ENCODE peak calls at places on chromosomes 1 and 21, in seven cellular contexts. One of them, this sample, is unnamed.
A peak's percentile ranks its signal among the peaks of the same experiment; 100 is the strongest.

GRCh38 chr21:36773111-36773510 is 74.2 kb downstream of the SIM2 start:
- DNase-seq in HAP-1: no peak
- DNase-seq in iPS DF 6.9: no peak
- DNase-seq in A673: no peak
- DNase-seq in tibial nerve: no peak
- DNase-seq in CD8-positive, alpha-beta memory T cell: no peak
- DNase-seq in IMR-90: peak; percentile 89
- DNase-seq in this sample: no peak

GRCh38 chr1:244087611-244088010 is 36.5 kb downstream of the ZBTB18 start:
- DNase-seq in HAP-1: no peak
- DNase-seq in iPS DF 6.9: no peak
- DNase-seq in A673: no peak
- DNase-seq in tibial nerve: no peak
- DNase-seq in CD8-positive, alpha-beta memory T cell: no peak
- DNase-seq in IMR-90: no peak
- DNase-seq in this sample: no peak

GRCh38 chr1:204569478-204569877 is 53.3 kb downstream of the MDM4 start:
- DNase-seq in HAP-1: no peak
- DNase-seq in iPS DF 6.9: no peak
- DNase-seq in A673: no peak
- DNase-seq in tibial nerve: no peak
- DNase-seq in CD8-positive, alpha-beta memory T cell: no peak
- DNase-seq in IMR-90: no peak
- DNase-seq in this sample: no peak

GRCh38 chr1:51313961-51314777 is 16.2 kb downstream of the TTC39A start:
- DNase-seq in HAP-1: no peak
- DNase-seq in iPS DF 6.9: no peak
- DNase-seq in A673: peak; percentile 49
- DNase-seq in tibial nerve: no peak
- DNase-seq in CD8-positive, alpha-beta memory T cell: no peak
- DNase-seq in IMR-90: peak; percentile 87
- DNase-seq in this sample: no peak

GRCh38 chr1:58618303-58618702 is 41.3 kb upstream of the TACSTD2 start:
- DNase-seq in HAP-1: no peak
- DNase-seq in iPS DF 6.9: no peak
- DNase-seq in A673: no peak
- DNase-seq in tibial nerve: peak; percentile 21
- DNase-seq in CD8-positive, alpha-beta memory T cell: no peak
- DNase-seq in IMR-90: peak; percentile 99
- DNase-seq in this sample: no peak

GRCh38 chr1:160428655-160429054 is 28.3 kb downstream of the VANGL2 start:
- DNase-seq in HAP-1: peak; percentile 48
- DNase-seq in iPS DF 6.9: no peak
- DNase-seq in A673: peak; percentile 68
- DNase-seq in tibial nerve: no peak
- DNase-seq in CD8-positive, alpha-beta memory T cell: peak; percentile 24
- DNase-seq in IMR-90: peak; percentile 47
- DNase-seq in this sample: no peak

GRCh38 chr1:15189692-15190321 is 36.3 kb downstream of the TMEM51 start:
- DNase-seq in HAP-1: no peak
- DNase-seq in iPS DF 6.9: no peak
- DNase-seq in A673: no peak
- DNase-seq in tibial nerve: no peak
- DNase-seq in CD8-positive, alpha-beta memory T cell: no peak
- DNase-seq in IMR-90: no peak
- DNase-seq in this sample: peak; percentile 90

GRCh38 chr1:151540982-151541377 is 871 bp downstream of the TUFT1 start:
- DNase-seq in HAP-1: peak; percentile 10
- DNase-seq in iPS DF 6.9: no peak
- DNase-seq in A673: no peak
- DNase-seq in tibial nerve: no peak
- DNase-seq in CD8-positive, alpha-beta memory T cell: no peak
- DNase-seq in IMR-90: no peak
- DNase-seq in this sample: no peak

DNA sequence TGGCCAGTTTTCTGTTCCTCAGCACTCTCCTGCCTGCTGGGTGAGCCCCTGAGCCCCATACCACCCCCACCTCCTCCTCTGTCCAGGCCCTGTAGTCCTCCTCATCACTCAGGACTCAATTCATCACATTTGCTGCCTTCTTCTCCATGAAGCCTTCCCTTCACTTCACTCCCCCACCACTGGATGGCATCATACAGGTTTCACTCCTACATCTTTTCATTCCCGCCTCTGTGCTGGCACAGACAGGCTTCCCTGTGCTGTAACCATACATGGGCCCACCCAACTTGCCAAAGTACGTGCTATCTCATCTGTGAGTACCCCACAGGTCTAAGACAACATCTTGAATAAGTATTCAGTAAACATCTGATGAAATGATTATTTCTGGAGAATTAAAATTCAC is 56.9 kb downstream of the SLC45A1 start:
- DNase-seq in HAP-1: no peak
- DNase-seq in iPS DF 6.9: no peak
- DNase-seq in A673: peak; percentile 74
- DNase-seq in tibial nerve: no peak
- DNase-seq in CD8-positive, alpha-beta memory T cell: no peak
- DNase-seq in IMR-90: peak; percentile 56
- DNase-seq in this sample: no peak
- H3K4me1 ChIP-seq in HAP-1: peaks cover 30% of the 10 kb centered on the region
- H3K4me1 ChIP-seq in iPS DF 6.9: peaks cover 11% of the 10 kb centered on the region
- H3K4me1 ChIP-seq in A673: peaks cover 76% of the 10 kb centered on the region
- H3K4me1 ChIP-seq in tibial nerve: peaks cover 69% of the 10 kb centered on the region
- H3K4me1 ChIP-seq in CD8-positive, alpha-beta memory T cell: peaks cover 53% of the 10 kb centered on the region
- H3K4me1 ChIP-seq in IMR-90: peaks cover 63% of the 10 kb centered on the region
- H3K4me1 ChIP-seq in this sample: peaks cover 5% of the 10 kb centered on the region

GRCh38 chr1:168709407-168709891 is 19.6 kb downstream of the DPT start:
- DNase-seq in HAP-1: no peak
- DNase-seq in iPS DF 6.9: no peak
- DNase-seq in A673: peak; percentile 49
- DNase-seq in tibial nerve: no peak
- DNase-seq in CD8-positive, alpha-beta memory T cell: no peak
- DNase-seq in IMR-90: peak; percentile 4
- DNase-seq in this sample: no peak
- H3K4me3 ChIP-seq in HAP-1: no peak overlapping the region
- H3K4me3 ChIP-seq in iPS DF 6.9: no peak overlapping the region
- H3K4me3 ChIP-seq in A673: no peak overlapping the region
- H3K4me3 ChIP-seq in tibial nerve: no peak overlapping the region
- H3K4me3 ChIP-seq in CD8-positive, alpha-beta memory T cell: no peak overlapping the region
- H3K4me3 ChIP-seq in IMR-90: no peak overlapping the region
- H3K4me3 ChIP-seq in this sample: no peak overlapping the region

GRCh38 chr1:223709598-223709997 is 2.7 kb upstream of the CAPN2 start:
- DNase-seq in HAP-1: peak; percentile 25
- DNase-seq in iPS DF 6.9: no peak
- DNase-seq in A673: peak; percentile 46
- DNase-seq in tibial nerve: no peak
- DNase-seq in CD8-positive, alpha-beta memory T cell: no peak
- DNase-seq in IMR-90: peak; percentile 67
- DNase-seq in this sample: no peak
- H3K4me1 ChIP-seq in HAP-1: peaks cover 13% of the 10 kb centered on the region
- H3K4me1 ChIP-seq in iPS DF 6.9: no peaks in the 10 kb centered on the region
- H3K4me1 ChIP-seq in A673: peaks cover 53% of the 10 kb centered on the region
- H3K4me1 ChIP-seq in tibial nerve: peaks cover 15% of the 10 kb centered on the region
- H3K4me1 ChIP-seq in CD8-positive, alpha-beta memory T cell: peaks cover 39% of the 10 kb centered on the region
- H3K4me1 ChIP-seq in IMR-90: peaks cover 29% of the 10 kb centered on the region
- H3K4me1 ChIP-seq in this sample: peaks cover 71% of the 10 kb centered on the region

DNA sequence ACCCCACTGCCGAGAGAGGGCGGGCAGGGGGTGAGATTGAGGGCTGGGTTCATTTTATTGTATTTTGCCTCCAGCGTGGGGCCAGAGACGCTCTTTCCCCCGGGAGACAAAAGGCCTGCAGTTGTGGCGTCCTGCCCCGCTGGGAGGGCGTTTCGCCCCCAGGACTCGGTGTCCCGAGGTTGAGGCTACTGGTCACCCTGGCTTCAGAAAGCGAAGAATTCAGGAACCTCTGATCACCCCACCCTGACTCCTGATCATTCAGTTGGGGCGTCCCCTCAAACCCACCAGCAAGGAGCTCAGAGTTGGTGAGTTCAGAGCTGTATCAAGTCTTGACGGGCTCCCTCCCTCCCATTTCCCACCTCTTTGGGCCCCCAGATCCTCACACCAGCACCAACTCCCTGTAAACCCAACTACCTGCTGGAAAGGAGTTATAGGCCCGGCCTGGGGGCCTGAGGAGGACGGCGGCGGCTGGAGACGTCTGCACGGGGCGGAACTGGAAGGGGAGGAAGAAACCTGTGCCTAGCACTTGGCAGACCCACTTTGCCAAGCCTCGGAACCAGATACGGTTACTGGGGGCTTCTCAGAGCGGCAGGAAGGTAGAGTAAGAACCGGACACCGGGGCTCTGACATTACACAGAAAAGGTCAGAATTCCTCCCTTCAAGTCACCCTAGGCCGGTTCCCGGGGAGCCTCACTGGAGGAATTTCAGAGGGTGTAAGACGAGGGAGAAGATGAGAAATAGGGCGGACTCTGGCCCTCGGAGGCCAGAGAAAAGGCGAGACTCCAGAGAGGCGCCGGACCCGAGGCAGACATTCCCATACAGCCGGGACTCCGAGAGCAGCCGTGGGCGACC is 761 bp upstream of the PAX7 start:
- DNase-seq in HAP-1: no peak
- DNase-seq in iPS DF 6.9: no peak
- DNase-seq in A673: no peak
- DNase-seq in tibial nerve: no peak
- DNase-seq in CD8-positive, alpha-beta memory T cell: no peak
- DNase-seq in IMR-90: no peak
- DNase-seq in this sample: no peak
- H3K4me3 ChIP-seq in HAP-1: no peak overlapping the region
- H3K4me3 ChIP-seq in iPS DF 6.9: no peak overlapping the region
- H3K4me3 ChIP-seq in A673: peak overlapping the region; percentile 56
- H3K4me3 ChIP-seq in tibial nerve: no peak overlapping the region
- H3K4me3 ChIP-seq in CD8-positive, alpha-beta memory T cell: no peak overlapping the region
- H3K4me3 ChIP-seq in IMR-90: no peak overlapping the region
- H3K4me3 ChIP-seq in this sample: no peak overlapping the region

GRCh38 chr1:92485374-92486250 is 1.1 kb downstream of the GFI1 start:
- DNase-seq in HAP-1: peak; percentile 39
- DNase-seq in iPS DF 6.9: no peak
- DNase-seq in A673: peak; percentile 42
- DNase-seq in tibial nerve: no peak
- DNase-seq in CD8-positive, alpha-beta memory T cell: peak; percentile 74
- DNase-seq in IMR-90: no peak
- DNase-seq in this sample: peak; percentile 79
- H3K4me1 ChIP-seq in HAP-1: peaks cover 13% of the 10 kb centered on the region
- H3K4me1 ChIP-seq in iPS DF 6.9: peaks cover 14% of the 10 kb centered on the region
- H3K4me1 ChIP-seq in A673: peaks cover 22% of the 10 kb centered on the region
- H3K4me1 ChIP-seq in tibial nerve: peaks cover 57% of the 10 kb centered on the region
- H3K4me1 ChIP-seq in CD8-positive, alpha-beta memory T cell: peaks cover 25% of the 10 kb centered on the region
- H3K4me1 ChIP-seq in IMR-90: peaks cover 8% of the 10 kb centered on the region
- H3K4me1 ChIP-seq in this sample: no peaks in the 10 kb centered on the region

GRCh38 chr1:203075249-203076030 is 10.4 kb downstream of the MYOG start:
- DNase-seq in HAP-1: no peak
- DNase-seq in iPS DF 6.9: no peak
- DNase-seq in A673: no peak
- DNase-seq in tibial nerve: no peak
- DNase-seq in CD8-positive, alpha-beta memory T cell: no peak
- DNase-seq in IMR-90: no peak
- DNase-seq in this sample: no peak
- H3K4me3 ChIP-seq in HAP-1: no peak overlapping the region
- H3K4me3 ChIP-seq in iPS DF 6.9: peak overlapping the region; percentile 34
- H3K4me3 ChIP-seq in A673: no peak overlapping the region
- H3K4me3 ChIP-seq in tibial nerve: peak overlapping the region; percentile 11
- H3K4me3 ChIP-seq in CD8-positive, alpha-beta memory T cell: no peak overlapping the region
- H3K4me3 ChIP-seq in IMR-90: no peak overlapping the region
- H3K4me3 ChIP-seq in this sample: no peak overlapping the region

GRCh38 chr1:247419326-247419725 is 3.4 kb downstream of the NLRP3 start:
- DNase-seq in HAP-1: no peak
- DNase-seq in iPS DF 6.9: no peak
- DNase-seq in A673: no peak
- DNase-seq in tibial nerve: no peak
- DNase-seq in CD8-positive, alpha-beta memory T cell: no peak
- DNase-seq in IMR-90: no peak
- DNase-seq in this sample: no peak

GRCh38 chr1:247421074-247421473 is 5.1 kb downstream of the NLRP3 start:
- DNase-seq in HAP-1: no peak
- DNase-seq in iPS DF 6.9: no peak
- DNase-seq in A673: no peak
- DNase-seq in tibial nerve: no peak
- DNase-seq in CD8-positive, alpha-beta memory T cell: no peak
- DNase-seq in IMR-90: no peak
- DNase-seq in this sample: no peak

GRCh38 chr1:247415423-247416361 is at the start of gene NLRP3:
- DNase-seq in HAP-1: no peak
- DNase-seq in iPS DF 6.9: no peak
- DNase-seq in A673: no peak
- DNase-seq in tibial nerve: no peak
- DNase-seq in CD8-positive, alpha-beta memory T cell: peak; percentile 14
- DNase-seq in IMR-90: no peak
- DNase-seq in this sample: no peak

DNA sequence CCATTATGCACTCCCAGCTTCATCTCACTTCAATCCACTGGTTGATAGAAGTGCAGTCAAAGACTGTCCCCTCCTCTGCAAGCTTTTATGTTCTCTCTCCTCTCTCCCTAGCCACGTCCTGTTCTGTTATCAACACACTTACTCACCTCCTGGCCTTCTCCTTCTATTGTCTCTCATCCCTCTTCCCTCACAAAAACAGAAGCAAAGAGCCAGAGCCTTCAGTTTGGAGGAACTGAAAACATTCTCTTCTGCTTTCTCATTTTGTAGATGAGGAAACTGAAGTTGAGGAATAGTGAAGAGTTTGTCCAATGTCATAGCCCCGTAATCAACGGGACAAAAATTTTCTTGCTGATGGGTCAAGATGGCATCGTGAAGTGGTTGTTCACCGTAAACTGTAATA is 1.8 kb downstream of the NLRP3 start:
- DNase-seq in HAP-1: no peak
- DNase-seq in iPS DF 6.9: no peak
- DNase-seq in A673: no peak
- DNase-seq in tibial nerve: no peak
- DNase-seq in CD8-positive, alpha-beta memory T cell: no peak
- DNase-seq in IMR-90: no peak
- DNase-seq in this sample: no peak
- H3K4me1 ChIP-seq in HAP-1: no peaks in the 10 kb centered on the region
- H3K4me1 ChIP-seq in iPS DF 6.9: no peaks in the 10 kb centered on the region
- H3K4me1 ChIP-seq in A673: no peaks in the 10 kb centered on the region
- H3K4me1 ChIP-seq in tibial nerve: no peaks in the 10 kb centered on the region
- H3K4me1 ChIP-seq in CD8-positive, alpha-beta memory T cell: peaks cover 22% of the 10 kb centered on the region
- H3K4me1 ChIP-seq in IMR-90: no peaks in the 10 kb centered on the region
- H3K4me1 ChIP-seq in this sample: peaks cover 4% of the 10 kb centered on the region